ENCODE peak calls at places on chromosomes 4 and X, in four cellular contexts. H is astrocyte, Y is fibroblast of pulmonary artery, X is neural crest cell. C is an unnamed sample.

GRCh38 chr4:153257151-153257620 is 52.9 kb downstream of the TRIM2 start:
- DNase-seq in H (peak), Y (peak), X (peak), C (peak)

GRCh38 chr4:112266823-112267222 is 18.9 kb downstream of the TIFA start:
- DNase-seq in H (peak), Y (peak), X (no peak), C (no peak)

GRCh38 chr4:128292349-128292748 is 4.7 kb upstream of the PGRMC2 start:
- DNase-seq in H (no peak), Y (no peak), X (no peak), C (no peak)

GRCh38 chr4:177047851-177048174 is 255.1 kb upstream of the VEGFC start:
- DNase-seq in H (peak), Y (peak), X (no peak), C (no peak)

GRCh38 chr4:185139736-185140135 is 3.3 kb upstream of the SLC25A4 start:
- DNase-seq in H (no peak), Y (no peak), X (no peak), C (no peak)

GRCh38 chrX:111098874-111099273 is 2.9 kb downstream of the PAK3 start:
- DNase-seq in H (no peak), Y (peak), X (peak), C (peak)

GRCh38 chr4:188372856-188373255 is 233.6 kb downstream of the TRIML1 start:
- DNase-seq in H (peak), Y (peak), X (no peak), C (peak)

GRCh38 chr4:138802499-138802898 is 213.1 kb upstream of the NOCT start:
- DNase-seq in H (peak), Y (no peak), X (no peak), C (no peak)